ENCODE peak calls at places on chromosomes 1 and 21, in six cellular contexts. One of them, this sample, is unnamed.

GRCh38 chr1:193434319-193434718 is 247.9 kb upstream of the B3GALT2 start:
- DNase-seq in anterior cingulate cortex: no peak
- DNase-seq in GM23338: no peak
- DNase-seq in heart right ventricle: no peak
- DNase-seq in psoas muscle: no peak
- DNase-seq in Right ventricle myocardium superior: no peak
- DNase-seq in this sample: no peak

GRCh38 chr1:113255728-113256347 is 134.5 kb upstream of the MAGI3 start:
- DNase-seq in anterior cingulate cortex: no peak
- DNase-seq in GM23338: peak
- DNase-seq in heart right ventricle: no peak
- DNase-seq in psoas muscle: no peak
- DNase-seq in Right ventricle myocardium superior: no peak
- DNase-seq in this sample: no peak

GRCh38 chr21:34885636-34886553 is 163.2 kb downstream of the RUNX1 start:
- DNase-seq in anterior cingulate cortex: no peak
- DNase-seq in GM23338: peak
- DNase-seq in heart right ventricle: no peak
- DNase-seq in psoas muscle: no peak
- DNase-seq in Right ventricle myocardium superior: no peak
- DNase-seq in this sample: no peak

GRCh38 chr1:217617120-217617519 is 13.8 kb downstream of the GPATCH2 start:
- DNase-seq in anterior cingulate cortex: no peak
- DNase-seq in GM23338: no peak
- DNase-seq in heart right ventricle: no peak
- DNase-seq in psoas muscle: no peak
- DNase-seq in Right ventricle myocardium superior: no peak
- DNase-seq in this sample: no peak

GRCh38 chr1:109910123-109910962 is at the start of gene CSF1:
- DNase-seq in anterior cingulate cortex: peak
- DNase-seq in GM23338: peak
- DNase-seq in heart right ventricle: peak
- DNase-seq in psoas muscle: peak
- DNase-seq in Right ventricle myocardium superior: peak
- DNase-seq in this sample: peak

GRCh38 chr21:17451364-17451869 is 61.4 kb upstream of the CXADR start:
- DNase-seq in anterior cingulate cortex: no peak
- DNase-seq in GM23338: no peak
- DNase-seq in heart right ventricle: no peak
- DNase-seq in psoas muscle: no peak
- DNase-seq in Right ventricle myocardium superior: no peak
- DNase-seq in this sample: no peak

GRCh38 chr1:221458430-221459156 is 283.3 kb downstream of the DUSP10 start:
- DNase-seq in anterior cingulate cortex: no peak
- DNase-seq in GM23338: no peak
- DNase-seq in heart right ventricle: no peak
- DNase-seq in psoas muscle: no peak
- DNase-seq in Right ventricle myocardium superior: no peak
- DNase-seq in this sample: no peak

GRCh38 chr1:90841477-90841876 is 124.4 kb upstream of the BARHL2 start:
- DNase-seq in anterior cingulate cortex: no peak
- DNase-seq in GM23338: peak
- DNase-seq in heart right ventricle: no peak
- DNase-seq in psoas muscle: no peak
- DNase-seq in Right ventricle myocardium superior: no peak
- DNase-seq in this sample: no peak

GRCh38 chr1:16032388-16033100 is 10.7 kb downstream of the CLCNKA start:
- DNase-seq in anterior cingulate cortex: peak
- DNase-seq in GM23338: peak
- DNase-seq in heart right ventricle: peak
- DNase-seq in psoas muscle: peak
- DNase-seq in Right ventricle myocardium superior: peak
- DNase-seq in this sample: peak

GRCh38 chr1:59669752-59670312 is 144.9 kb upstream of the HOOK1 start:
- DNase-seq in anterior cingulate cortex: peak
- DNase-seq in GM23338: peak
- DNase-seq in heart right ventricle: peak
- DNase-seq in psoas muscle: peak
- DNase-seq in Right ventricle myocardium superior: peak
- DNase-seq in this sample: no peak

GRCh38 chr21:45067462-45068285 is 6.7 kb upstream of the ADARB1 start:
- DNase-seq in anterior cingulate cortex: no peak
- DNase-seq in GM23338: no peak
- DNase-seq in heart right ventricle: no peak
- DNase-seq in psoas muscle: no peak
- DNase-seq in Right ventricle myocardium superior: no peak
- DNase-seq in this sample: no peak

GRCh38 chr1:25238046-25238445 is 5.7 kb upstream of the SYF2 start:
- DNase-seq in anterior cingulate cortex: no peak
- DNase-seq in GM23338: no peak
- DNase-seq in heart right ventricle: no peak
- DNase-seq in psoas muscle: no peak
- DNase-seq in Right ventricle myocardium superior: no peak
- DNase-seq in this sample: no peak

GRCh38 chr21:44914176-44914874 is 6.4 kb downstream of the ITGB2 start:
- DNase-seq in anterior cingulate cortex: no peak
- DNase-seq in GM23338: no peak
- DNase-seq in heart right ventricle: no peak
- DNase-seq in psoas muscle: no peak
- DNase-seq in Right ventricle myocardium superior: peak
- DNase-seq in this sample: peak

GRCh38 chr1:63126104-63126503 is 196.3 kb upstream of the FOXD3 start:
- DNase-seq in anterior cingulate cortex: peak
- DNase-seq in GM23338: no peak
- DNase-seq in heart right ventricle: no peak
- DNase-seq in psoas muscle: no peak
- DNase-seq in Right ventricle myocardium superior: no peak
- DNase-seq in this sample: no peak

GRCh38 chr1:191498318-191498717 is 659.9 kb upstream of the RGS18 start:
- DNase-seq in anterior cingulate cortex: no peak
- DNase-seq in GM23338: no peak
- DNase-seq in heart right ventricle: no peak
- DNase-seq in psoas muscle: no peak
- DNase-seq in Right ventricle myocardium superior: no peak
- DNase-seq in this sample: no peak

GRCh38 chr1:30111431-30111830 is 612.0 kb downstream of the MATN1 start:
- DNase-seq in anterior cingulate cortex: peak
- DNase-seq in GM23338: peak
- DNase-seq in heart right ventricle: peak
- DNase-seq in psoas muscle: no peak
- DNase-seq in Right ventricle myocardium superior: peak
- DNase-seq in this sample: peak

GRCh38 chr1:229279242-229279641 is 8.3 kb downstream of the RAB4A start:
- DNase-seq in anterior cingulate cortex: no peak
- DNase-seq in GM23338: no peak
- DNase-seq in heart right ventricle: no peak
- DNase-seq in psoas muscle: no peak
- DNase-seq in Right ventricle myocardium superior: no peak
- DNase-seq in this sample: no peak

GRCh38 chr1:88873737-88874374 is 17.5 kb downstream of the GTF2B start:
- DNase-seq in anterior cingulate cortex: no peak
- DNase-seq in GM23338: no peak
- DNase-seq in heart right ventricle: no peak
- DNase-seq in psoas muscle: no peak
- DNase-seq in Right ventricle myocardium superior: no peak
- DNase-seq in this sample: no peak

GRCh38 chr1:53273526-53273925 is 35.2 kb upstream of the MAGOH start:
- DNase-seq in anterior cingulate cortex: no peak
- DNase-seq in GM23338: no peak
- DNase-seq in heart right ventricle: no peak
- DNase-seq in psoas muscle: no peak
- DNase-seq in Right ventricle myocardium superior: no peak
- DNase-seq in this sample: no peak

GRCh38 chr1:99004270-99005141 is at the start of gene PLPPR5:
- DNase-seq in anterior cingulate cortex: peak
- DNase-seq in GM23338: peak
- DNase-seq in heart right ventricle: peak
- DNase-seq in psoas muscle: peak
- DNase-seq in Right ventricle myocardium superior: peak
- DNase-seq in this sample: peak

GRCh38 chr1:31483012-31483946 is 70.3 kb downstream of the SERINC2 start:
- DNase-seq in anterior cingulate cortex: peak
- DNase-seq in GM23338: no peak
- DNase-seq in heart right ventricle: no peak
- DNase-seq in psoas muscle: no peak
- DNase-seq in Right ventricle myocardium superior: no peak
- DNase-seq in this sample: no peak

GRCh38 chr1:21220815-21221214 is 44.1 kb upstream of the EIF4G3 start:
- DNase-seq in anterior cingulate cortex: peak
- DNase-seq in GM23338: no peak
- DNase-seq in heart right ventricle: no peak
- DNase-seq in psoas muscle: no peak
- DNase-seq in Right ventricle myocardium superior: no peak
- DNase-seq in this sample: no peak

GRCh38 chr1:192580351-192580962 is 4.9 kb downstream of the RGS1 start:
- DNase-seq in anterior cingulate cortex: no peak
- DNase-seq in GM23338: peak
- DNase-seq in heart right ventricle: no peak
- DNase-seq in psoas muscle: no peak
- DNase-seq in Right ventricle myocardium superior: no peak
- DNase-seq in this sample: no peak

GRCh38 chr1:41860214-41860613 is 58.5 kb downstream of the HIVEP3 start:
- DNase-seq in anterior cingulate cortex: no peak
- DNase-seq in GM23338: no peak
- DNase-seq in heart right ventricle: no peak
- DNase-seq in psoas muscle: no peak
- DNase-seq in Right ventricle myocardium superior: no peak
- DNase-seq in this sample: no peak

GRCh38 chr1:66623812-66624211 is 89.9 kb downstream of the SGIP1 start:
- DNase-seq in anterior cingulate cortex: no peak
- DNase-seq in GM23338: no peak
- DNase-seq in heart right ventricle: no peak
- DNase-seq in psoas muscle: no peak
- DNase-seq in Right ventricle myocardium superior: no peak
- DNase-seq in this sample: no peak

GRCh38 chr1:201876148-201876547 is 12.6 kb upstream of the SHISA4 start:
- DNase-seq in anterior cingulate cortex: no peak
- DNase-seq in GM23338: no peak
- DNase-seq in heart right ventricle: no peak
- DNase-seq in psoas muscle: no peak
- DNase-seq in Right ventricle myocardium superior: no peak
- DNase-seq in this sample: no peak

GRCh38 chr1:6288674-6289073 is 27.8 kb upstream of the GPR153 start:
- DNase-seq in anterior cingulate cortex: no peak
- DNase-seq in GM23338: no peak
- DNase-seq in heart right ventricle: no peak
- DNase-seq in psoas muscle: no peak
- DNase-seq in Right ventricle myocardium superior: no peak
- DNase-seq in this sample: no peak

GRCh38 chr1:51990478-51990965 is at the start of gene RAB3B:
- DNase-seq in anterior cingulate cortex: no peak
- DNase-seq in GM23338: peak
- DNase-seq in heart right ventricle: peak
- DNase-seq in psoas muscle: peak
- DNase-seq in Right ventricle myocardium superior: peak
- DNase-seq in this sample: peak

GRCh38 chr1:9809122-9809521 is 14.6 kb downstream of the CLSTN1 start:
- DNase-seq in anterior cingulate cortex: no peak
- DNase-seq in GM23338: no peak
- DNase-seq in heart right ventricle: no peak
- DNase-seq in psoas muscle: no peak
- DNase-seq in Right ventricle myocardium superior: no peak
- DNase-seq in this sample: no peak

GRCh38 chr1:55506686-55507577 is 291.8 kb upstream of the USP24 start:
- DNase-seq in anterior cingulate cortex: no peak
- DNase-seq in GM23338: no peak
- DNase-seq in heart right ventricle: no peak
- DNase-seq in psoas muscle: no peak
- DNase-seq in Right ventricle myocardium superior: no peak
- DNase-seq in this sample: no peak

GRCh38 chr1:185813401-185813979 is 79.3 kb downstream of the HMCN1 start:
- DNase-seq in anterior cingulate cortex: no peak
- DNase-seq in GM23338: peak
- DNase-seq in heart right ventricle: no peak
- DNase-seq in psoas muscle: no peak
- DNase-seq in Right ventricle myocardium superior: no peak
- DNase-seq in this sample: no peak

GRCh38 chr1:48917901-48918603 is 141.4 kb upstream of the BEND5 start:
- DNase-seq in anterior cingulate cortex: no peak
- DNase-seq in GM23338: peak
- DNase-seq in heart right ventricle: no peak
- DNase-seq in psoas muscle: no peak
- DNase-seq in Right ventricle myocardium superior: no peak
- DNase-seq in this sample: no peak

GRCh38 chr1:117679299-117679698 is 73.5 kb downstream of the TENT5C start:
- DNase-seq in anterior cingulate cortex: no peak
- DNase-seq in GM23338: no peak
- DNase-seq in heart right ventricle: no peak
- DNase-seq in psoas muscle: no peak
- DNase-seq in Right ventricle myocardium superior: no peak
- DNase-seq in this sample: no peak